ENCODE peak calls at places on chromosome 1, in five cellular contexts. V is HepG2, H is T-helper 22 cell, P is EL, R is activated T-helper 1 cell treated with Interleukin-2 at 50 U/mL for 16 hours. J is an unnamed sample.

GRCh38 chr1:204826970-204827369 is 43.7 kb upstream of the NFASC start:
- DNase-seq in H (no peak), V (peak), P (peak), R (no peak), J (no peak)

GRCh38 chr1:77975907-77976306 is 3.0 kb downstream of the FUBP1 start:
- DNase-seq in R (no peak), V (no peak), P (peak), H (no peak), J (no peak)

GRCh38 chr1:179164494-179164893 is 65.0 kb downstream of the ABL2 start:
- DNase-seq in P (peak), R (no peak), H (no peak), V (peak), J (no peak)

GRCh38 chr1:202765726-202766125 is 42.5 kb downstream of the KDM5B start:
- DNase-seq in V (no peak), P (peak), H (no peak), R (no peak), J (no peak)

GRCh38 chr1:209633335-209633997 is 18.8 kb downstream of the LAMB3 start:
- DNase-seq in P (peak), V (no peak), R (no peak), H (no peak), J (no peak)

GRCh38 chr1:171784779-171785178 is 3.3 kb downstream of the METTL13 start:
- DNase-seq in R (no peak), V (no peak), P (no peak), H (no peak), J (no peak)

GRCh38 chr1:166874464-166874863 is 1.6 kb downstream of the TADA1 start:
- DNase-seq in H (no peak), R (no peak), V (peak), P (no peak), J (no peak)

GRCh38 chr1:26772687-26773086 is 15.1 kb upstream of the PIGV start:
- DNase-seq in V (no peak), P (peak), H (no peak), R (no peak), J (no peak)

GRCh38 chr1:27436204-27437159 is 44.1 kb downstream of the GPR3 start:
- DNase-seq in P (peak), H (no peak), V (peak), R (no peak), J (no peak)

GRCh38 chr1:156845055-156845952 is 13.6 kb downstream of the INSRR start:
- DNase-seq in V (no peak), R (no peak), H (no peak), P (no peak), J (no peak)

GRCh38 chr1:13723810-13724209 is 23.8 kb downstream of the PRDM2 start:
- DNase-seq in V (no peak), R (no peak), P (no peak), H (no peak), J (no peak)

GRCh38 chr1:65510961-65511360 is 90.5 kb downstream of the LEPR start:
- DNase-seq in V (no peak), H (no peak), P (no peak), R (no peak), J (no peak)

GRCh38 chr1:230868736-230869385 is 540 bp upstream of the C1orf198 start:
- DNase-seq in P (peak), V (peak), R (no peak), H (no peak), J (peak)

GRCh38 chr1:102550729-102551384 is 554.1 kb upstream of the OLFM3 start:
- DNase-seq in H (no peak), V (peak), P (peak), R (no peak), J (peak)

GRCh38 chr1:154419620-154420020 is 14.5 kb downstream of the IL6R start:
- DNase-seq in H (no peak), V (peak), P (peak), R (peak), J (peak)

GRCh38 chr1:31984419-31985347 is 29.0 kb upstream of the KHDRBS1 start:
- DNase-seq in V (no peak), R (peak), P (peak), H (peak), J (no peak)

GRCh38 chr1:156515956-156516355 is 15.4 kb upstream of the MEF2D start:
- DNase-seq in V (no peak), H (no peak), R (no peak), P (no peak), J (no peak)

GRCh38 chr1:8113257-8114220 is 87.4 kb upstream of the ERRFI1 start:
- DNase-seq in R (no peak), H (no peak), P (no peak), V (no peak), J (no peak)

GRCh38 chr1:26044971-26045711 is 777 bp downstream of the SLC30A2 start:
- DNase-seq in R (no peak), V (no peak), P (no peak), H (no peak), J (no peak)

GRCh38 chr1:54784066-54784465 is 17.1 kb downstream of the TTC22 start:
- DNase-seq in R (no peak), H (no peak), P (no peak), V (no peak), J (no peak)

GRCh38 chr1:38858833-38859560 is 575 bp downstream of the RRAGC start:
- DNase-seq in P (peak), R (no peak), V (peak), H (no peak), J (peak)